ENCODE peak calls at places on chromosome X, in seven cellular contexts. X is endothelial cell of umbilical vein, R is DND-41, P is fibroblast of lung, L is IMR-90, Y is K562, C is astrocyte. O is an unnamed sample.

GRCh38 chrX:153417637-153418036 is 6.4 kb downstream of the ZFP92 start:
- DNase-seq in X (no peak), C (no peak), L (no peak), R (no peak), P (no peak), Y (no peak), O (no peak)

GRCh38 chrX:11363069-11363594 is 69.9 kb downstream of the AMELX start:
- DNase-seq in L (no peak), Y (no peak), P (no peak), X (no peak), C (no peak), R (no peak), O (no peak)

GRCh38 chrX:44071847-44072545 is 98.8 kb upstream of the NDP start:
- DNase-seq in L (peak; percentile 55), Y (no peak), C (peak; percentile 76), R (no peak), P (peak; percentile 80), X (no peak), O (no peak)

GRCh38 chrX:154607370-154607769 is 11.7 kb downstream of the CTAG1B start:
- DNase-seq in C (no peak), R (no peak), P (no peak), X (no peak), L (no peak), Y (no peak), O (no peak)

GRCh38 chrX:11148401-11148800 is 37.3 kb downstream of the HCCS start:
- DNase-seq in R (no peak), L (no peak), P (no peak), C (no peak), Y (no peak), X (no peak), O (no peak)

GRCh38 chrX:129091097-129091496 is 432.2 kb downstream of the SMARCA1 start:
- DNase-seq in C (no peak), R (no peak), Y (no peak), X (no peak), P (no peak), L (no peak), O (no peak)

GRCh38 chrX:69538321-69538876 is 34.3 kb downstream of the NALF2 start:
- DNase-seq in C (no peak), R (no peak), X (peak; percentile 46), Y (peak; percentile 63), L (peak; percentile 16), P (peak; percentile 2), O (peak; percentile 90)

GRCh38 chrX:106726485-106727437 is at the start of gene RNF128:
- DNase-seq in R (no peak), L (peak; percentile 26), Y (no peak), C (peak; percentile 20), X (no peak), P (peak; percentile 52), O (peak; percentile 78)

GRCh38 chrX:133297284-133297683 is 79.1 kb upstream of the TFDP3 start:
- DNase-seq in Y (no peak), L (peak; percentile 75), X (no peak), P (peak; percentile 90), R (no peak), C (peak; percentile 87), O (no peak)

DNA sequence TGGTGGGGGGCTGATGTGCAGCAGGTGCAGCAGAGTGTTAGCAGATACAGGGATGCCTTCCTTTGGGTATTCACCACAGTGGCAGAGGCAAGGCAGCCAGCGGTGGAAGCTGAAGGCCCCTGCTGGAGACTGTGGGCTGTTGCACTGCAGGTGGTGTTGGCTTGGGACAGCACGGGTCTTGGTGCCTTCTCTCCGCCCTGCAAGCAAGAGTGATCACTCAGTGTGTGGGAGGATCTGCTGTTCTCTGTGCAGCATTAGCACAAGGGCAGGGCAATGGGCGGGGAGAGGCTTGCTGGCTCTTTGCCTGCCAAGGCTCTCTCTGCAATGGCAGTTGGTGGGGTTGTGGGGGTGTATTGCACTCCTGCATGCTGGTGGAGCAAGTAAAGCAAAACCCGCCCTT is 821.0 kb upstream of the GRIA3 start:
- DNase-seq in X (no peak), Y (no peak), R (no peak), L (no peak), P (no peak), C (no peak), O (no peak)
- TF ChIP-seq CTCF in X (no peak), Y (no peak), R (peak; percentile 4), L (no peak), P (no peak), C (no peak), O (no peak)

GRCh38 chrX:68343551-68343950 is 89.7 kb downstream of the OPHN1 start:
- DNase-seq in Y (no peak), C (no peak), X (no peak), R (no peak), L (peak; percentile 72), P (peak; percentile 2), O (no peak)
- H3K9me3 ChIP-seq in Y (no peaks in the 10 kb centered on the region), C (no peaks in the 10 kb centered on the region), X (no peaks in the 10 kb centered on the region), R (no peaks in the 10 kb centered on the region), L (no peaks in the 10 kb centered on the region), P (no peaks in the 10 kb centered on the region), O (no peaks in the 10 kb centered on the region)

DNA sequence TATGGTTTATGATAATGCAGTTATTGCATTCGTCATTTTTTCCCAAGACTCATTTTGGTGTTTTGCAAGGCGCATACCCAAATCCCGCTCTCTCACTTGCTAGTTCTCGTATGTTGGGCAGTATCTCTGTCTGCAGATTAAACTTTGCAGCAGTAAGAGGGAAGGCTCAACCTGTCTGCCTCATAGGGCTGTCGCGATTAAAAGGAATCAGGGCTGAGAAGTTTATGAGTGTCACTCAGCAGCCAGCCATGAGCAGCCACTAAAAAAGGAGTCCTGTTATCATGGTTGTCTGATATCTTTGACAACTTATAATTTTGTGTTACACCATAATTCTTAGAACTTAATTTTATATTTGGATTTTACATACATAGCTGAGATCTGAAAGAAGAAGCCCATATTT is 44.2 kb downstream of the GYG2 start:
- DNase-seq in R (no peak), P (no peak), C (no peak), L (no peak), Y (peak; percentile 41), X (no peak), O (no peak)
- H3K9ac ChIP-seq in R (no peak overlapping the region), P (no peak overlapping the region), C (no peak overlapping the region), L (no peak overlapping the region), Y (no peak overlapping the region), X (no peak overlapping the region), O (no peak overlapping the region)

GRCh38 chrX:116657071-116657470 is 194.3 kb upstream of the CT83 start:
- DNase-seq in L (no peak), P (no peak), R (no peak), Y (no peak), C (no peak), X (no peak), O (no peak)
- TF ChIP-seq CTCF in L (no peak), P (no peak), R (no peak), Y (no peak), C (no peak), X (no peak), O (no peak)

GRCh38 chrX:145533534-145533933 is 284.1 kb upstream of the SLITRK2 start:
- DNase-seq in L (no peak), X (no peak), R (no peak), P (no peak), C (no peak), Y (no peak), O (no peak)

GRCh38 chrX:145532176-145532780 is 285.0 kb downstream of the SPANXN1 start:
- DNase-seq in P (no peak), Y (no peak), R (no peak), L (no peak), C (no peak), X (no peak), O (no peak)
- H3K9me3 ChIP-seq in P (no peaks in the 10 kb centered on the region), Y (no peaks in the 10 kb centered on the region), R (no peaks in the 10 kb centered on the region), L (peaks cover 2% of the 10 kb centered on the region), C (no peaks in the 10 kb centered on the region), X (no peaks in the 10 kb centered on the region), O (no peaks in the 10 kb centered on the region)

O was measured in kidney.